ENCODE peak calls at places on chromosomes 11 and 22, in six cellular contexts. O is neural progenitor cell, A is HCT116, W is GM23338, L is hepatocyte, G is PC-3. D is an unnamed sample.

GRCh38 chr11:111334495-111335123 is 36.3 kb downstream of the POU2AF3 start:
- DNase-seq in G (peak), W (no peak), A (no peak), L (peak), O (no peak), D (no peak)

GRCh38 chr11:19694796-19695345 is 17.8 kb upstream of the NAV2 start:
- DNase-seq in O (no peak), G (no peak), A (no peak), L (no peak), W (no peak), D (no peak)

GRCh38 chr22:37927129-37927936 is 21.2 kb downstream of the MICALL1 start:
- DNase-seq in O (no peak), A (no peak), L (no peak), G (no peak), W (no peak), D (no peak)

GRCh38 chr11:113895367-113896155 is 9.0 kb upstream of the HTR3B start:
- DNase-seq in G (peak), O (peak), L (no peak), W (peak), A (no peak), D (no peak)

GRCh38 chr11:13261600-13262061 is 16.0 kb upstream of the BMAL1 start:
- DNase-seq in W (no peak), G (peak), L (no peak), O (no peak), A (peak), D (no peak)

GRCh38 chr22:38881464-38881871 is 9.5 kb upstream of the CBX6 start:
- DNase-seq in A (no peak), G (peak), W (no peak), L (no peak), O (no peak), D (no peak)

GRCh38 chr11:31804439-31805036 is 6.6 kb downstream of the PAX6 start:
- DNase-seq in O (peak), W (peak), L (no peak), G (no peak), A (no peak), D (no peak)

GRCh38 chr22:36409911-36410756 is 22.4 kb upstream of the MYH9 start:
- DNase-seq in O (peak), G (peak), A (peak), W (peak), L (peak), D (no peak)

GRCh38 chr11:33912405-33913361 is 20.8 kb upstream of the LMO2 start:
- DNase-seq in L (peak), G (peak), A (peak), O (peak), W (no peak), D (no peak)

GRCh38 chr11:15599376-15599775 is 484.7 kb downstream of the INSC start:
- DNase-seq in O (no peak), G (no peak), W (no peak), L (no peak), A (no peak), D (no peak)

GRCh38 chr11:119484741-119485605 is 62.0 kb upstream of the THY1 start:
- DNase-seq in W (peak), A (no peak), G (no peak), L (no peak), O (peak), D (no peak)

GRCh38 chr11:13831707-13832106 is 130.8 kb upstream of the SPON1 start:
- DNase-seq in L (no peak), A (no peak), O (no peak), G (peak), W (no peak), D (no peak)

GRCh38 chr11:69253028-69253427 is 40.9 kb upstream of the MYEOV start:
- DNase-seq in G (peak), W (no peak), A (peak), L (no peak), O (no peak), D (no peak)

GRCh38 chr11:96154802-96155520 is 188.0 kb downstream of the MAML2 start:
- DNase-seq in L (no peak), A (no peak), O (no peak), W (no peak), G (peak), D (no peak)

GRCh38 chr22:49124588-49124987 is 703.1 kb downstream of the BRD1 start:
- DNase-seq in G (no peak), L (peak), W (no peak), O (no peak), A (no peak), D (no peak)

GRCh38 chr11:105027671-105028070 is 4.7 kb upstream of the CASP5 start:
- DNase-seq in A (no peak), O (no peak), W (no peak), G (no peak), L (no peak), D (no peak)

GRCh38 chr22:19361501-19362103 is 69.9 kb downstream of the HIRA start:
- DNase-seq in O (no peak), W (no peak), G (no peak), L (no peak), A (no peak), D (no peak)

GRCh38 chr11:120142072-120142423 is 4.1 kb upstream of the TRIM29 start:
- DNase-seq in G (no peak), L (no peak), A (no peak), W (no peak), O (no peak), D (no peak)

GRCh38 chr11:134365011-134365925 is 33.5 kb downstream of the GLB1L2 start:
- DNase-seq in W (no peak), A (no peak), L (no peak), G (no peak), O (no peak), D (no peak)

GRCh38 chr11:76880314-76880713 is 19.6 kb downstream of the ACER3 start:
- DNase-seq in W (no peak), G (no peak), A (no peak), L (no peak), O (no peak), D (no peak)

GRCh38 chr11:27209562-27210005 is 153.4 kb downstream of the CCDC34 start:
- DNase-seq in W (no peak), O (no peak), A (peak), L (peak), G (peak), D (no peak)

GRCh38 chr22:29780781-29781676 is 13.9 kb downstream of the UQCR10 start:
- DNase-seq in G (peak), W (no peak), L (no peak), O (no peak), A (no peak), D (no peak)

GRCh38 chr11:130115218-130115617 is 44.4 kb upstream of the ST14 start:
- DNase-seq in A (no peak), G (peak), W (peak), L (no peak), O (no peak), D (no peak)

GRCh38 chr11:78101073-78101472 is 21.4 kb upstream of the NDUFC2 start:
- DNase-seq in G (peak), A (no peak), L (no peak), W (no peak), O (no peak), D (no peak)

GRCh38 chr11:122172352-122173073 is 56.5 kb upstream of the BLID start:
- DNase-seq in L (no peak), G (peak), W (no peak), A (no peak), O (no peak), D (no peak)

GRCh38 chr11:122556605-122557004 is 98.9 kb upstream of the UBASH3B start:
- DNase-seq in L (peak), A (no peak), O (peak), W (peak), G (no peak), D (peak)

GRCh38 chr22:38941488-38941987 is 15.9 kb upstream of the APOBEC3A start:
- DNase-seq in L (no peak), W (no peak), G (no peak), O (peak), A (no peak), D (peak)

GRCh38 chr11:111306321-111306720 is 8.0 kb downstream of the POU2AF3 start:
- DNase-seq in G (no peak), L (no peak), A (no peak), O (no peak), W (no peak), D (no peak)

GRCh38 chr11:70769521-70769920 is 371.2 kb downstream of the CTTN start:
- DNase-seq in O (no peak), G (no peak), W (no peak), A (no peak), L (no peak), D (no peak)

GRCh38 chr11:24064309-24064903 is 432.4 kb upstream of the LUZP2 start:
- DNase-seq in W (peak), A (no peak), L (no peak), O (peak), G (no peak), D (no peak)

GRCh38 chr22:48890693-48891554 is 936.7 kb downstream of the BRD1 start:
- DNase-seq in W (no peak), L (no peak), G (no peak), A (no peak), O (no peak), D (no peak)

GRCh38 chr11:72243567-72244316 is at the start of gene PHOX2A:
- DNase-seq in A (no peak), L (no peak), O (peak), W (peak), G (no peak), D (no peak)
- TF ChIP-seq EZH2 in A (no peak), L (no peak), O (peak), W (peak), G (no peak), D (no peak)

DNA sequence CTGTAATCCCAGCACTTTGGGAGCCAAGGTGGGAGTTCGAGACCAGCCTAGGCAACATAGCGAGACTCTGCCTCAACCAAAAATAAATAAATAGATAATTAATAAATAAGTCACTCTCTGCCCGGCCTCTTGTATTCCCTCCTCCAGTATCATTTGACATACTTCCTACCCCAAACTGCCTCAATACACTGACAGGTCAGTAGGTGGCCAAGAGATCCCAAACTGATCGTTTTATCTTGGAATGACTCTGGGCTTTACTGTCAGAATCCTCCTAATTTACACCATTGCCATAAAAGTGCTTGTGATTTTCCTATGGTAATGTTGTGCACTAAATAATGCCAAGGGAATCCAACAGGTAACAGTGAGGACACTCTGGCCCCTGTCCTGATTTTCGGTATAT is 94.2 kb downstream of the PDHX start:
- DNase-seq in G (no peak), W (peak), A (no peak), O (no peak), L (no peak), D (no peak)
- TF ChIP-seq CTCF in G (no peak), W (no peak), A (peak), O (no peak), L (no peak), D (no peak)

GRCh38 chr11:2269601-2270321 is 627 bp downstream of the ASCL2 start:
- DNase-seq in L (peak), O (peak), G (peak), A (no peak), W (peak), D (no peak)

GRCh38 chr11:2268911-2269600 is 1.3 kb downstream of the ASCL2 start:
- DNase-seq in L (peak), A (no peak), W (peak), O (peak), G (peak), D (no peak)

GRCh38 chr11:2266586-2267305 is 3.6 kb downstream of the ASCL2 start:
- DNase-seq in A (no peak), G (no peak), O (no peak), W (no peak), L (no peak), D (no peak)

GRCh38 chr11:2267306-2267861 is 3.0 kb downstream of the ASCL2 start:
- DNase-seq in G (no peak), W (no peak), L (no peak), O (no peak), A (no peak), D (no peak)

DNA sequence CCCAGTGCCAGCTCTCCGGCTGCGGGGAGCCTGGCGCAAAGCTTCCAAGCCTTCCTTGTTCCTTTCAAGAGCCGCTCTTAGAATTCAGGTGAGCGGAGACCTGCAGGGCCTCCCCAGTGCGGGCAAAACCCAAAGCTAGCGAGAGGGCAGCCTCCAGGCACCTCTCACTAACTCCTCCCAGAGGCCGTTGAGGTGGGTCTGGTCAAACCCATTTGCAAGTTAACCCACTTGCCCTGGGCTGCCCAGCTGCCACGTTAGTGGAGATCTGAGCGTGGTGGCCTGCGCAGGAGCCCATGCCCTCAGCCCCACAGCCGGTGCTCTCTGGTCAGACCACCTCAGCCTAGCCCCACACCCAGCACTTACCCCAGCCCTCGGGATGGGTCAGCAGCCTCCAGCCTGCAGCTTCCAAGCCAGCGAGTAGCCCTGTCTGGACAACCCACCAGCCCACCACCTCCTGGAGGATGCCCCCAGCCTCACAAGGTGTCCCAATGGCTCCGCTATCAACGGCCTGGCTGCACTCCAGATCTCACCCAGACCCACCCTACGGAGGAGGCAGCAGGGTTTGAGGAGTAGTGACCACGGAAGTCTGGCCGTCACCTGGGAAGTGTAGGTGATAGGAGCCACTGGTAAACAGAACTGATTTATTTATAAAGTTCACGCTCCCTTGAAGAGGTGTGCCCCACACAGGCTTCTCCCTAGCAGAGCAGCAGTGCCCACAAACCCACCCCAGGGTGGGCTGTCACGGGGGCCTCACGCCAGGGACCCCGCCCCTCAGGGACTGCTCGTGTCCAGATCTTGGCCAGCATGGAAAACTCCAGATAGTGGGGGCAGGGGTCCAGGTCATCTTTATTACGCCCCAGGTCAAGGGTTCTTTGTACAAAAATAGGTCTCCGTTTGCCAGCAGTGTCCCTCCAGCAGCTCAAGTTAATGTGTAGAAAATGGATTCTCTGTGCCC is 2.2 kb downstream of the ASCL2 start:
- DNase-seq in O (no peak), L (no peak), W (peak), A (no peak), G (no peak), D (no peak)
- TF ChIP-seq EZH2phosphoT487 in O (no peak), L (no peak), W (no peak), A (no peak), G (no peak), D (no peak)

DNA sequence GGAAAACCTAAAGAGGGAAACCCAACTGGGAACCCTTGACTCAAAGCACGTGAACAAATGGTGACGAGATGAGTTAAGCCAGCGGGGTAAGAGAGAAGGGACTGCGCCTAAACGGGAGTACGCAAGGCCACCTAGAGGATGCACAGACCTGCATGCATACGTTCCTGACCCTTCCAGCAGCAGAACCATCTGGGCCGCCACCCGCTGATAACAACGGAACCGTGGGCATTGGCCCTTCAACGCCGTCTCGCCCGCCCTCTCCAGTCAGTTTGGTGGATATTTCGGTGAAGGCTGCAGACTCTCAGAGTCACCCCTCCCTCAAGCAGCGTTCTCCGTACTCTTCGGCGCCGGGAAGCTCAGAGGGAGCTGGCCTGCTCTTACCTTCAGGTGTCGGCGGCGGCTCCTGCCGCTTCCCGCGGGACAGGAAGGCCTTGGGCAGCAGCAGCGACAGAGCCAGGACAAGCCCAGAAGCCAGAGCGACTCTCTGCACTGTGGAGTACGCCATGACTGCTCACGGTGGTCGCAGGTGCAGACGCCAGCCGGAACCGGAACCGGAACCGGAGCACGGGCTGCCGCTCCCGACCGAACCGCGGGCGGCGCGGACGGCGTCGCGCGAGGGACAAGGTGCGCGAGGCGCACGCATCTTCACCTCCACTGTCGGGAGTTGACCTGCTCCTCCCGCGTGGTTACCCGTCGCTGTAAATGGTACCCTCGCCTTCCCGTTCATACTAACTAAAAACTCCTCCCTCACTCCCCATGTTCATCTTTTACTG is at the start of gene RIC3:
- DNase-seq in L (peak), A (no peak), O (peak), W (peak), G (no peak), D (no peak)
- TF ChIP-seq EZH2 in L (no peak), A (no peak), O (peak), W (no peak), G (no peak), D (no peak)

GRCh38 chr22:27409299-27409698 is 392.3 kb downstream of the MN1 start:
- DNase-seq in O (no peak), G (no peak), L (no peak), W (no peak), A (no peak), D (no peak)

GRCh38 chr22:27407369-27407985 is 394.1 kb downstream of the MN1 start:
- DNase-seq in W (peak), L (no peak), A (no peak), G (no peak), O (no peak), D (no peak)

GRCh38 chr22:27408068-27408467 is 393.5 kb downstream of the MN1 start:
- DNase-seq in O (no peak), L (no peak), W (no peak), A (no peak), G (no peak), D (no peak)

GRCh38 chr22:27406389-27406861 is 395.1 kb downstream of the MN1 start:
- DNase-seq in G (no peak), O (no peak), W (no peak), A (no peak), L (no peak), D (no peak)

DNA sequence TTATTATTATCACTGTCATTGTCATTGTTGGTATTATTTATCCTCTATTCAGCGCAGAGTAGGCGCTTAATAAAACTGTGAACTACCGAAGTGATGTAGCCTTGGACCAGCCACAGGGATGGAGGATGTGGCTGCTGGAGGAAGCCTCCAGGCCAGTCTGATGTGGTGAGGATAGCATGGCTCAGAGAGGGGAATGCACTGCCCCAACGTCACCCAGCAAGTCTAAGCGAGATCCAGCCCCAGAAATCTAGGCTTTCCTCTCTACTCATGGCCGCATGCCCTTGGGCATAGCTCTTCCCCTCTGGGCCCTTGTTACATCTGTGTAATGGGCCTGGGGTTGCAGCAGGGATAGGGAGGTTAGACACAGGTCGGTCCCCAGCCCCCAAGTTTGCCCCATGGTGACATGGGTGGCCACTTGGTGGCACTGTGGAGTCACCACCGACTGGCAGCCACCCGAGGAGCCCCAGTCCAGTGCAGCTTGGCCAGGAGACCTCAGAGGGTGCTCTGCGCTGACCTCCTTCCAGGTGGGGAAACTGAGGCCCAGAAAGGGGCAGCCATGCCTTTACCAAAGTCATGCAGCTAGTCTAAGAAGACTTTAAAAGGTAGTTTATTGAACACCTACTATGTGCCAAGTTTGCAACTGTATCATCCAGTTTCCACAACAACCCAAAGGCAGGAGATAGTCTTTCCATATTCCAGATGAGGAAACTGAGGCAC is 395.7 kb downstream of the MN1 start:
- DNase-seq in L (peak), A (peak), O (peak), W (peak), G (peak), D (peak)
- TF ChIP-seq CTCF in L (peak), A (peak), O (peak), W (peak), G (peak), D (peak)

GRCh38 chr22:33117821-33118220 is 59.6 kb upstream of the SYN3 start:
- DNase-seq in W (no peak), G (no peak), L (no peak), O (no peak), A (no peak), D (no peak)
- TF ChIP-seq EZH2phosphoT487 in W (no peak), G (no peak), L (no peak), O (no peak), A (no peak), D (no peak)

DNA sequence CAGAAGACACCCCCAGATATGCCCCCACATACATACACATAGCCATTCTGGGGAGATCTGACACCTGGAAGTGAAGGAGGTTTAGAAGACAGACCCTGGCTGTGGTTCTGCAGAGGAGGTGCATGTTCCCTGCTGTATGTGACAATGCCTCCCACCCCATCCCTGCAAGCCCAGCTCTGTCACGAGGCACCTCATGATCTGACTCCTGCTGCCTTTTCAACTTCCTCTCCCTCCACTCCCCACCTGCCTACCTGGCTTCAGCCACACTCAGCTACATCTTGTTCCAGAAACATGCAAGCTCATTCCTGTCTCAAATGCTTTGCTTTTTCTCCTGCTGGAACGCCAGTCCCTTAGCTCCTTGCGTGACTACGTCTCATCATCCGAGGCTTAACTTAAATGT is 114.6 kb downstream of the FEZ1 start:
- DNase-seq in W (no peak), L (no peak), O (no peak), A (no peak), G (no peak), D (no peak)
- TF ChIP-seq EZH2 in W (no peak), L (no peak), O (no peak), A (no peak), G (no peak), D (no peak)

D was measured in MM.1S.